ENCODE peak calls at places on chromosome 21, in ten cellular contexts. One of them, this sample, is unnamed.
A peak's percentile ranks its signal among the peaks of the same experiment; 100 is the strongest.

GRCh38 chr21:27653481-27653880 is 686.6 kb upstream of the ADAMTS5 start:
- DNase-seq in prostate gland: no peak
- DNase-seq in tibial nerve: no peak
- DNase-seq in aorta: no peak
- DNase-seq in left lung: no peak
- DNase-seq in colonic mucosa: no peak
- DNase-seq in ascending aorta: no peak
- DNase-seq in A673: no peak
- DNase-seq in IMR-90: no peak
- DNase-seq in testis: no peak
- DNase-seq in this sample: no peak

GRCh38 chr21:19771881-19772280 is 1226.3 kb upstream of the NCAM2 start:
- DNase-seq in testis: no peak
- DNase-seq in ascending aorta: no peak
- DNase-seq in tibial nerve: no peak
- DNase-seq in colonic mucosa: no peak
- DNase-seq in IMR-90: no peak
- DNase-seq in prostate gland: no peak
- DNase-seq in A673: no peak
- DNase-seq in left lung: no peak
- DNase-seq in aorta: no peak
- DNase-seq in this sample: no peak

GRCh38 chr21:34807881-34808568 is 139.2 kb downstream of the CLIC6 start:
- DNase-seq in ascending aorta: peak; percentile 78
- DNase-seq in IMR-90: peak; percentile 94
- DNase-seq in tibial nerve: no peak
- DNase-seq in aorta: peak; percentile 77
- DNase-seq in prostate gland: no peak
- DNase-seq in colonic mucosa: no peak
- DNase-seq in testis: no peak
- DNase-seq in left lung: peak; percentile 87
- DNase-seq in A673: no peak
- DNase-seq in this sample: no peak

GRCh38 chr21:34517491-34518245 is 5.7 kb upstream of the KCNE1 start:
- DNase-seq in A673: no peak
- DNase-seq in aorta: no peak
- DNase-seq in IMR-90: no peak
- DNase-seq in ascending aorta: no peak
- DNase-seq in tibial nerve: no peak
- DNase-seq in left lung: no peak
- DNase-seq in prostate gland: no peak
- DNase-seq in testis: no peak
- DNase-seq in colonic mucosa: no peak
- DNase-seq in this sample: peak; percentile 32

GRCh38 chr21:25296239-25296638 is 311.0 kb downstream of the MRPL39 start:
- DNase-seq in colonic mucosa: no peak
- DNase-seq in prostate gland: no peak
- DNase-seq in IMR-90: no peak
- DNase-seq in A673: no peak
- DNase-seq in aorta: no peak
- DNase-seq in tibial nerve: no peak
- DNase-seq in left lung: no peak
- DNase-seq in ascending aorta: no peak
- DNase-seq in testis: peak; percentile 73
- DNase-seq in this sample: peak; percentile 44

GRCh38 chr21:39843483-39843882 is 23.8 kb upstream of the PCP4 start:
- DNase-seq in ascending aorta: no peak
- DNase-seq in tibial nerve: no peak
- DNase-seq in colonic mucosa: no peak
- DNase-seq in aorta: no peak
- DNase-seq in left lung: no peak
- DNase-seq in testis: no peak
- DNase-seq in prostate gland: no peak
- DNase-seq in IMR-90: no peak
- DNase-seq in A673: no peak
- DNase-seq in this sample: no peak

GRCh38 chr21:42061195-42061865 is 9.8 kb upstream of the UMODL1 start:
- DNase-seq in colonic mucosa: peak; percentile 41
- DNase-seq in left lung: peak; percentile 55
- DNase-seq in tibial nerve: no peak
- DNase-seq in prostate gland: no peak
- DNase-seq in aorta: peak; percentile 71
- DNase-seq in IMR-90: no peak
- DNase-seq in ascending aorta: no peak
- DNase-seq in A673: no peak
- DNase-seq in testis: no peak
- DNase-seq in this sample: no peak

GRCh38 chr21:16588433-16588860 is 858.7 kb downstream of the USP25 start:
- DNase-seq in prostate gland: peak; percentile 51
- DNase-seq in left lung: peak; percentile 75
- DNase-seq in IMR-90: peak; percentile 84
- DNase-seq in ascending aorta: peak; percentile 81
- DNase-seq in colonic mucosa: peak; percentile 32
- DNase-seq in aorta: peak; percentile 85
- DNase-seq in A673: peak; percentile 50
- DNase-seq in testis: peak; percentile 70
- DNase-seq in tibial nerve: peak; percentile 74
- DNase-seq in this sample: peak; percentile 43

GRCh38 chr21:38660333-38661295 is 145.1 kb upstream of the ETS2 start:
- DNase-seq in aorta: peak; percentile 89
- DNase-seq in tibial nerve: no peak
- DNase-seq in colonic mucosa: peak; percentile 53
- DNase-seq in prostate gland: no peak
- DNase-seq in left lung: peak; percentile 79
- DNase-seq in testis: peak; percentile 19
- DNase-seq in A673: peak; percentile 4
- DNase-seq in IMR-90: no peak
- DNase-seq in ascending aorta: peak; percentile 89
- DNase-seq in this sample: no peak

GRCh38 chr21:26916799-26917198 is 50.1 kb downstream of the ADAMTS5 start:
- DNase-seq in testis: no peak
- DNase-seq in ascending aorta: no peak
- DNase-seq in prostate gland: no peak
- DNase-seq in IMR-90: no peak
- DNase-seq in tibial nerve: no peak
- DNase-seq in A673: no peak
- DNase-seq in left lung: no peak
- DNase-seq in aorta: no peak
- DNase-seq in colonic mucosa: no peak
- DNase-seq in this sample: no peak

GRCh38 chr21:39576518-39577128 is 36.1 kb upstream of the B3GALT5 start:
- DNase-seq in left lung: no peak
- DNase-seq in A673: no peak
- DNase-seq in aorta: no peak
- DNase-seq in colonic mucosa: no peak
- DNase-seq in IMR-90: no peak
- DNase-seq in ascending aorta: no peak
- DNase-seq in testis: no peak
- DNase-seq in tibial nerve: no peak
- DNase-seq in prostate gland: no peak
- DNase-seq in this sample: no peak

GRCh38 chr21:33374874-33375644 is 28.2 kb upstream of the IFNGR2 start:
- DNase-seq in testis: no peak
- DNase-seq in tibial nerve: no peak
- DNase-seq in A673: no peak
- DNase-seq in ascending aorta: no peak
- DNase-seq in aorta: no peak
- DNase-seq in prostate gland: no peak
- DNase-seq in left lung: no peak
- DNase-seq in IMR-90: no peak
- DNase-seq in colonic mucosa: no peak
- DNase-seq in this sample: no peak

GRCh38 chr21:25931791-25932190 is 197.0 kb downstream of the GABPA start:
- DNase-seq in tibial nerve: no peak
- DNase-seq in ascending aorta: no peak
- DNase-seq in IMR-90: no peak
- DNase-seq in colonic mucosa: no peak
- DNase-seq in left lung: no peak
- DNase-seq in testis: no peak
- DNase-seq in aorta: no peak
- DNase-seq in A673: no peak
- DNase-seq in prostate gland: no peak
- DNase-seq in this sample: no peak

GRCh38 chr21:37626320-37626719 is 259.7 kb downstream of the DYRK1A start:
- DNase-seq in A673: no peak
- DNase-seq in ascending aorta: no peak
- DNase-seq in colonic mucosa: no peak
- DNase-seq in left lung: no peak
- DNase-seq in IMR-90: no peak
- DNase-seq in prostate gland: no peak
- DNase-seq in aorta: no peak
- DNase-seq in tibial nerve: no peak
- DNase-seq in testis: no peak
- DNase-seq in this sample: no peak

GRCh38 chr21:28892550-28893111 is 100.0 kb downstream of the LTN1 start:
- DNase-seq in colonic mucosa: no peak
- DNase-seq in aorta: no peak
- DNase-seq in tibial nerve: no peak
- DNase-seq in ascending aorta: no peak
- DNase-seq in testis: no peak
- DNase-seq in A673: no peak
- DNase-seq in left lung: no peak
- DNase-seq in IMR-90: no peak
- DNase-seq in prostate gland: no peak
- DNase-seq in this sample: no peak
- H3K27ac ChIP-seq in colonic mucosa: no peak overlapping the region
- H3K27ac ChIP-seq in aorta: peak overlapping the region; percentile 28
- H3K27ac ChIP-seq in tibial nerve: no peak overlapping the region
- H3K27ac ChIP-seq in ascending aorta: peak overlapping the region; percentile 56
- H3K27ac ChIP-seq in testis: no peak overlapping the region
- H3K27ac ChIP-seq in A673: no peak overlapping the region
- H3K27ac ChIP-seq in left lung: no peak overlapping the region
- H3K27ac ChIP-seq in IMR-90: no peak overlapping the region
- H3K27ac ChIP-seq in prostate gland: no peak overlapping the region
- H3K27ac ChIP-seq in this sample: no peak overlapping the region

GRCh38 chr21:43352568-43353281 is 74.2 kb downstream of the SIK1 start:
- DNase-seq in ascending aorta: no peak
- DNase-seq in prostate gland: no peak
- DNase-seq in colonic mucosa: no peak
- DNase-seq in left lung: no peak
- DNase-seq in A673: peak; percentile 45
- DNase-seq in aorta: no peak
- DNase-seq in testis: peak; percentile 76
- DNase-seq in tibial nerve: no peak
- DNase-seq in IMR-90: no peak
- DNase-seq in this sample: no peak

GRCh38 chr21:43353282-43354010 is 73.5 kb downstream of the SIK1 start:
- DNase-seq in IMR-90: no peak
- DNase-seq in colonic mucosa: no peak
- DNase-seq in aorta: no peak
- DNase-seq in tibial nerve: no peak
- DNase-seq in ascending aorta: no peak
- DNase-seq in prostate gland: no peak
- DNase-seq in left lung: no peak
- DNase-seq in testis: no peak
- DNase-seq in A673: no peak
- DNase-seq in this sample: no peak

GRCh38 chr21:43355196-43355924 is 71.6 kb downstream of the SIK1 start:
- DNase-seq in prostate gland: no peak
- DNase-seq in aorta: no peak
- DNase-seq in testis: no peak
- DNase-seq in tibial nerve: no peak
- DNase-seq in A673: peak; percentile 40
- DNase-seq in left lung: peak; percentile 73
- DNase-seq in colonic mucosa: no peak
- DNase-seq in ascending aorta: no peak
- DNase-seq in IMR-90: no peak
- DNase-seq in this sample: no peak

GRCh38 chr21:43354666-43355065 is 72.3 kb downstream of the SIK1 start:
- DNase-seq in tibial nerve: no peak
- DNase-seq in prostate gland: no peak
- DNase-seq in aorta: no peak
- DNase-seq in IMR-90: no peak
- DNase-seq in testis: no peak
- DNase-seq in left lung: no peak
- DNase-seq in colonic mucosa: no peak
- DNase-seq in ascending aorta: no peak
- DNase-seq in A673: no peak
- DNase-seq in this sample: no peak

DNA sequence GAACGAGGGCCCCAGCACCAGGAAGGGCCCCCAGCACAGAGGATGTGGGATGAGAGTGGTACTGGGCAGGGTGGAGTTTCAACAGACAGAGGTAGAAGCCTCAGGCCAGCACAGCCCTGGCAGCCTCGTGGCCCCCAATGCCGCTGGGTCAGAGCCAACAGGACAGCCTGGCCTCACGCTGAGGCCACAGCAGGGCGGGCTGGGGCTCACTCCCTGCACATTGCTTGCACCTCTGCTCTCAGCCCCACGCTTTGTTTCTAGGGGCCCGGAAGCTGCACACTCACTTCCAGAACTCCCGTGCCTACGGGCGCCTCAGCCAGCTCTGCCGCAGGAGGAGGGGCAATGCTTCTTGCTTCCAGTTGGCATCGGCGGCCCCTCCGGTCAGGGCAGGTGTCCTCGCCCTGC is 72.9 kb downstream of the SIK1 start:
- DNase-seq in A673: no peak
- DNase-seq in colonic mucosa: no peak
- DNase-seq in tibial nerve: no peak
- DNase-seq in left lung: no peak
- DNase-seq in IMR-90: no peak
- DNase-seq in prostate gland: no peak
- DNase-seq in testis: no peak
- DNase-seq in ascending aorta: no peak
- DNase-seq in aorta: no peak
- DNase-seq in this sample: no peak
- H3K9me3 ChIP-seq in A673: no peaks in the 10 kb centered on the region
- H3K9me3 ChIP-seq in colonic mucosa: no peaks in the 10 kb centered on the region
- H3K9me3 ChIP-seq in tibial nerve: no peaks in the 10 kb centered on the region
- H3K9me3 ChIP-seq in left lung: no peaks in the 10 kb centered on the region
- H3K9me3 ChIP-seq in IMR-90: no peaks in the 10 kb centered on the region
- H3K9me3 ChIP-seq in prostate gland: no peaks in the 10 kb centered on the region
- H3K9me3 ChIP-seq in testis: no peaks in the 10 kb centered on the region
- H3K9me3 ChIP-seq in ascending aorta: no peaks in the 10 kb centered on the region
- H3K9me3 ChIP-seq in aorta: no peaks in the 10 kb centered on the region
- H3K9me3 ChIP-seq in this sample: no peaks in the 10 kb centered on the region

GRCh38 chr21:46318464-46318845 is 5.2 kb downstream of the C21orf58 start:
- DNase-seq in ascending aorta: no peak
- DNase-seq in tibial nerve: no peak
- DNase-seq in prostate gland: no peak
- DNase-seq in testis: no peak
- DNase-seq in aorta: no peak
- DNase-seq in left lung: peak; percentile 49
- DNase-seq in IMR-90: no peak
- DNase-seq in colonic mucosa: no peak
- DNase-seq in A673: no peak
- DNase-seq in this sample: no peak
- H3K27ac ChIP-seq in ascending aorta: no peak overlapping the region
- H3K27ac ChIP-seq in tibial nerve: no peak overlapping the region
- H3K27ac ChIP-seq in prostate gland: no peak overlapping the region
- H3K27ac ChIP-seq in testis: no peak overlapping the region
- H3K27ac ChIP-seq in aorta: no peak overlapping the region
- H3K27ac ChIP-seq in left lung: no peak overlapping the region
- H3K27ac ChIP-seq in IMR-90: no peak overlapping the region
- H3K27ac ChIP-seq in colonic mucosa: no peak overlapping the region
- H3K27ac ChIP-seq in A673: no peak overlapping the region
- H3K27ac ChIP-seq in this sample: no peak overlapping the region

DNA sequence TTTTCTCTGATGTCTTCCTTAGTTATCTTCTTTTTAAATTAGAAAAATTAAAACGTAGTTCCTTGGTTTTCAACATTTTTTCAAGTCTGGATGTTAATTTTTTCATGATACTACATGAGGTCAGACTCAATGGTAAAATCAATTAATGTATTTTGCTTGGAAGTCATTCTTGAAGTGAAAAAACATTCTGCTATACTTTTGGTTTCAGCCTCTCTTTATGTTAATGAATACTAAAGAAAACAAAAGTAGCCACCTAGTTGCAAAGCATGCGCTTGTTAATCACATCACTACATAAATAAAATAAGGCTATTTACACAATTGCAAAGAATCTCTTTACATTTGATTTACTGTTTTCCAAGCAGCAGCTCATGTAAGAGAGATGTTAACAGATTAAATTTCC is 170.4 kb downstream of the LIPI start:
- DNase-seq in colonic mucosa: no peak
- DNase-seq in tibial nerve: no peak
- DNase-seq in ascending aorta: no peak
- DNase-seq in aorta: no peak
- DNase-seq in IMR-90: no peak
- DNase-seq in prostate gland: no peak
- DNase-seq in testis: no peak
- DNase-seq in A673: no peak
- DNase-seq in left lung: no peak
- DNase-seq in this sample: no peak
- H3K9me3 ChIP-seq in colonic mucosa: no peaks in the 10 kb centered on the region
- H3K9me3 ChIP-seq in tibial nerve: no peaks in the 10 kb centered on the region
- H3K9me3 ChIP-seq in ascending aorta: no peaks in the 10 kb centered on the region
- H3K9me3 ChIP-seq in aorta: no peaks in the 10 kb centered on the region
- H3K9me3 ChIP-seq in IMR-90: no peaks in the 10 kb centered on the region
- H3K9me3 ChIP-seq in prostate gland: no peaks in the 10 kb centered on the region
- H3K9me3 ChIP-seq in testis: no peaks in the 10 kb centered on the region
- H3K9me3 ChIP-seq in A673: no peaks in the 10 kb centered on the region
- H3K9me3 ChIP-seq in left lung: no peaks in the 10 kb centered on the region
- H3K9me3 ChIP-seq in this sample: no peaks in the 10 kb centered on the region

This sample was measured in body of pancreas.